ENCODE peak calls at places on chromosome 4, in nine cellular contexts. W, F, D, C, U, T, L, Y and G are unnamed samples.

GRCh38 chr4:124426279-124426678 is 286.3 kb downstream of the ANKRD50 start:
- DNase-seq in W (no peak), F (no peak), D (no peak), C (no peak), U (no peak), T (no peak), L (no peak), Y (no peak), G (no peak)

GRCh38 chr4:150886597-150886996 is 128.5 kb downstream of the LRBA start:
- DNase-seq in W (no peak), F (no peak), D (no peak), C (no peak), U (no peak), T (no peak), L (no peak), Y (peak; percentile 15), G (no peak)

GRCh38 chr4:71380721-71381120 is 41.9 kb downstream of the SLC4A4 start:
- DNase-seq in W (no peak), F (no peak), D (no peak), C (no peak), U (no peak), T (no peak), L (no peak), Y (peak; percentile 38), G (no peak)

GRCh38 chr4:1207157-1207470 is 34.7 kb upstream of the SPON2 start:
- DNase-seq in W (no peak), F (no peak), D (no peak), C (no peak), U (no peak), T (peak; percentile 75), L (no peak), Y (no peak), G (peak; percentile 5)

GRCh38 chr4:2051086-2051485 is 8.0 kb upstream of the NAT8L start:
- DNase-seq in W (no peak), F (no peak), D (no peak), C (no peak), U (no peak), T (peak; percentile 26), L (no peak), Y (no peak), G (no peak)

GRCh38 chr4:124483043-124483906 is 229.3 kb downstream of the ANKRD50 start:
- DNase-seq in W (no peak), F (no peak), D (no peak), C (no peak), U (no peak), T (no peak), L (no peak), Y (peak; percentile 72), G (no peak)

GRCh38 chr4:98284640-98285046 is 23.5 kb downstream of the RAP1GDS1 start:
- DNase-seq in W (no peak), F (no peak), D (no peak), C (no peak), U (no peak), T (no peak), L (no peak), Y (no peak), G (no peak)

GRCh38 chr4:155960522-155960921 is 6.9 kb upstream of the CTSO start:
- DNase-seq in W (no peak), F (no peak), D (no peak), C (no peak), U (no peak), T (peak; percentile 31), L (no peak), Y (peak; percentile 82), G (no peak)